ENCODE peak calls at places on chromosomes 13 and 19, in five cellular contexts. One of them, this sample, is unnamed.

GRCh38 chr13:44692173-44692713 is 116.1 kb upstream of the TSC22D1 start:
- DNase-seq in tibial artery: no peak
- DNase-seq in dorsolateral prefrontal cortex: no peak
- DNase-seq in OCI-LY7: no peak
- DNase-seq in HCT116: peak
- DNase-seq in this sample: no peak

GRCh38 chr13:108859202-108860012 is 230.0 kb downstream of the MYO16 start:
- DNase-seq in tibial artery: no peak
- DNase-seq in dorsolateral prefrontal cortex: no peak
- DNase-seq in OCI-LY7: no peak
- DNase-seq in HCT116: no peak
- DNase-seq in this sample: no peak

GRCh38 chr13:100667894-100668293 is 6.7 kb downstream of the TMTC4 start:
- DNase-seq in tibial artery: no peak
- DNase-seq in dorsolateral prefrontal cortex: no peak
- DNase-seq in OCI-LY7: no peak
- DNase-seq in HCT116: no peak
- DNase-seq in this sample: no peak

GRCh38 chr19:16355293-16356043 is 30.8 kb downstream of the KLF2 start:
- DNase-seq in tibial artery: no peak
- DNase-seq in dorsolateral prefrontal cortex: peak
- DNase-seq in OCI-LY7: no peak
- DNase-seq in HCT116: no peak
- DNase-seq in this sample: no peak

GRCh38 chr13:103351035-103351828 is 285.0 kb upstream of the SLC10A2 start:
- DNase-seq in tibial artery: no peak
- DNase-seq in dorsolateral prefrontal cortex: no peak
- DNase-seq in OCI-LY7: no peak
- DNase-seq in HCT116: no peak
- DNase-seq in this sample: peak

GRCh38 chr13:104450006-104450405 is 1383.8 kb upstream of the SLC10A2 start:
- DNase-seq in tibial artery: no peak
- DNase-seq in dorsolateral prefrontal cortex: no peak
- DNase-seq in OCI-LY7: no peak
- DNase-seq in HCT116: no peak
- DNase-seq in this sample: no peak

GRCh38 chr13:93771229-93771628 is 544.6 kb downstream of the GPC6 start:
- DNase-seq in tibial artery: no peak
- DNase-seq in dorsolateral prefrontal cortex: no peak
- DNase-seq in OCI-LY7: no peak
- DNase-seq in HCT116: no peak
- DNase-seq in this sample: no peak

GRCh38 chr13:47211106-47211505 is 314.3 kb upstream of the HTR2A start:
- DNase-seq in tibial artery: no peak
- DNase-seq in dorsolateral prefrontal cortex: no peak
- DNase-seq in OCI-LY7: no peak
- DNase-seq in HCT116: no peak
- DNase-seq in this sample: peak

GRCh38 chr19:2800506-2800905 is 15.2 kb downstream of the THOP1 start:
- DNase-seq in tibial artery: no peak
- DNase-seq in dorsolateral prefrontal cortex: no peak
- DNase-seq in OCI-LY7: no peak
- DNase-seq in HCT116: no peak
- DNase-seq in this sample: no peak

GRCh38 chr13:29551214-29551613 is 44.3 kb downstream of the SLC7A1 start:
- DNase-seq in tibial artery: no peak
- DNase-seq in dorsolateral prefrontal cortex: no peak
- DNase-seq in OCI-LY7: no peak
- DNase-seq in HCT116: no peak
- DNase-seq in this sample: no peak

GRCh38 chr19:1027953-1028902 is 1.8 kb downstream of the CNN2 start:
- DNase-seq in tibial artery: peak
- DNase-seq in dorsolateral prefrontal cortex: no peak
- DNase-seq in OCI-LY7: peak
- DNase-seq in HCT116: peak
- DNase-seq in this sample: peak

GRCh38 chr19:41616785-41617621 is 9.9 kb downstream of the CEACAM4 start:
- DNase-seq in tibial artery: no peak
- DNase-seq in dorsolateral prefrontal cortex: no peak
- DNase-seq in OCI-LY7: peak
- DNase-seq in HCT116: no peak
- DNase-seq in this sample: peak

GRCh38 chr19:55058781-55059610 is 4.0 kb downstream of the RDH13 start:
- DNase-seq in tibial artery: no peak
- DNase-seq in dorsolateral prefrontal cortex: no peak
- DNase-seq in OCI-LY7: peak
- DNase-seq in HCT116: no peak
- DNase-seq in this sample: no peak

GRCh38 chr13:19069684-19070397 is 111.8 kb downstream of the TUBA3C start:
- DNase-seq in tibial artery: no peak
- DNase-seq in dorsolateral prefrontal cortex: no peak
- DNase-seq in OCI-LY7: no peak
- DNase-seq in HCT116: no peak
- DNase-seq in this sample: no peak

DNA sequence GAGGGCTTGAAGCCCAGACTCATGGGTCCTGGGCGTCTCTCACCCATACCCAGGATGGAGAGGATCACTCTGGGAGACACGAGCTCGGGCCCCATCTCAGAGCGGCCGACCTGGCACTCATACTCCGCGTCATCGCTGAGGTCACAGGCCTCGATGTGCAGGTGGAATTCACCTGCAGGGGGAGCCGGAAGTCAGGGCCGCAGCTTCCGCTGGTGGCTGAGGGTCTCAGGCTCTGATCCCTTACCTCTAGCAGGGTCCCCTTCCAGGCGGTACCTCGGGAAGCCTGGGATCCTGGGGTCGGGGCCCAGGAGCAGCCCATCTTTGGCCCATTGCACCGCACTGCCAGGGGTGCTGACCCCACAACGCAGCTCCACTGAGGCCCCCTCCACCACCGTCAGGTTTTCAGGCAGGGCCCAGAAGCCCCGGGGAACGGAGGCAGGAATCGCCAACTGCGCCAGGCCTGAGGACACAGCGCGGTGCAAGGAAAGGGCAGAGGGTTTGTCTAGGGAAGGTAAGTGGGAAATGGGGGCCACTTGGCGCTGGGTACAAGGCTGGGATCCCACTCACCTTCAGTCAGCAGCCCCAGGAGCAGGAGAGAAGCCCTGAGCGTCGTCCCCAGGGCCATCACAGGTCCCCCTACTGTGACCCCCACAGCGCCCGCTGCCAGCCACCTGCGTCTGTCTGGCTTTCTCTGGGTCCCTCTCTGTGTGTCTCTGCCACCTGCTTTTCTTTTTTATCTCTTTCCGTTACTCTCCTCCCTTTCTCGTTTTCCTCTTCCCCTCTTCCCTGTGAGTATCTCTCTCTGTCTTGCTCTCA is 883 bp downstream of the NPHS1 start:
- DNase-seq in tibial artery: no peak
- DNase-seq in dorsolateral prefrontal cortex: no peak
- DNase-seq in OCI-LY7: no peak
- DNase-seq in HCT116: no peak
- DNase-seq in this sample: no peak
- TF ChIP-seq CTCF in tibial artery: no peak
- TF ChIP-seq CTCF in dorsolateral prefrontal cortex: no peak
- TF ChIP-seq CTCF in OCI-LY7: peak
- TF ChIP-seq CTCF in HCT116: peak
- TF ChIP-seq CTCF in this sample: no peak

GRCh38 chr19:48988860-48989259 is 4.2 kb downstream of the GYS1 start:
- DNase-seq in tibial artery: no peak
- DNase-seq in dorsolateral prefrontal cortex: no peak
- DNase-seq in OCI-LY7: no peak
- DNase-seq in HCT116: no peak
- DNase-seq in this sample: no peak
- H3K27ac ChIP-seq in tibial artery: no peak
- H3K27ac ChIP-seq in dorsolateral prefrontal cortex: no peak
- H3K27ac ChIP-seq in OCI-LY7: no peak
- H3K27ac ChIP-seq in HCT116: no peak
- H3K27ac ChIP-seq in this sample: peak

GRCh38 chr19:30666301-30666803 is 294.2 kb downstream of the ZNF536 start:
- DNase-seq in tibial artery: peak
- DNase-seq in dorsolateral prefrontal cortex: no peak
- DNase-seq in OCI-LY7: peak
- DNase-seq in HCT116: no peak
- DNase-seq in this sample: peak

GRCh38 chr19:30667227-30667626 is 295.0 kb downstream of the ZNF536 start:
- DNase-seq in tibial artery: no peak
- DNase-seq in dorsolateral prefrontal cortex: no peak
- DNase-seq in OCI-LY7: no peak
- DNase-seq in HCT116: no peak
- DNase-seq in this sample: no peak

GRCh38 chr19:30662211-30662861 is 290.2 kb downstream of the ZNF536 start:
- DNase-seq in tibial artery: peak
- DNase-seq in dorsolateral prefrontal cortex: no peak
- DNase-seq in OCI-LY7: no peak
- DNase-seq in HCT116: no peak
- DNase-seq in this sample: no peak

GRCh38 chr19:30665449-30665848 is 293.3 kb downstream of the ZNF536 start:
- DNase-seq in tibial artery: no peak
- DNase-seq in dorsolateral prefrontal cortex: no peak
- DNase-seq in OCI-LY7: no peak
- DNase-seq in HCT116: no peak
- DNase-seq in this sample: no peak

GRCh38 chr19:30664358-30665058 is 292.3 kb downstream of the ZNF536 start:
- DNase-seq in tibial artery: no peak
- DNase-seq in dorsolateral prefrontal cortex: peak
- DNase-seq in OCI-LY7: peak
- DNase-seq in HCT116: no peak
- DNase-seq in this sample: no peak
- TF ChIP-seq CTCF in tibial artery: no peak
- TF ChIP-seq CTCF in dorsolateral prefrontal cortex: peak
- TF ChIP-seq CTCF in OCI-LY7: peak
- TF ChIP-seq CTCF in HCT116: peak
- TF ChIP-seq CTCF in this sample: no peak

DNA sequence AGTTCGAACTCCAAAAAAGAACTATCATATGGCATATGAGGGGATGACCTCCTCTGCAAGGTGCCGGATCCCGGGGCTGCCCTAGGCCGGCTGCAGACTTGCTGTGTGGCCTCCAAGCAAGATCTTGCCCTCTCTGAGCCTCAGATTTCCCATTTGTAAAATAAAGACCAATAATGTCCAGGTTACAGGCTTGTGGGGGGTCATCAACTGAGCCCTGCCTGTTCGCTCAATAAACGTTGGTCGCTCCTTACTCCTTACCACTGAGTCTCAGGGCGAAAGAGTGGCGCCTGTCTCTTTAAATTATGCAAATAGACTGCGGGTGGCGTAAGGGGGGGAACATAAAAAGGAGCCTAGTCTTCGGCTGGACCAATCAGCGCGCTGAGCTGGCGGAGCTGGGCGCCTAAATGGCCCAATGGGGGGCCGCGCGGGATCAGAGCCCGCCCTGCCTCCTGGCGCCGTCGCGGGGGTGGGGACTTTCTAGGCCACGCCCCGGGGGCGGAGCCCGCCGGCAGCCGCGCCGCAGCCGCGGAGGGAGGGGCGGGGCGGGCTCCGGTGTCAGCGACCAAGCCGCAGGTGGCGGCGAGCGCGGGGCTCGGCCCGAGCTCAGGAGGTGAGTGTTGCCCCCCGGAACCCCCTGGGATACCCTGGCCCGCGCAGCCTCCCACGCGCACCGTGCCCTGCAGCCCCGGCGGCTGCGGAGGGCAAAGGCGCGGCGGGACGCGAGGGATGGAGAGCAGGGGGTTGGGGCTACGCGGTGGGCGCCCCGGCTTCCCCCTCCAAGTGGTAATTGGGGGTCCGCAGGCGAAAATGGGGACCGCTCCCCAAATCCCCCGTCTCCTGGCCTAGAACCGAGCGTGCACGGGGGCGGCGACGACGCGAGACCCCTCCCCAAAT is 3.8 kb upstream of the FCHO1 start:
- DNase-seq in tibial artery: peak
- DNase-seq in dorsolateral prefrontal cortex: peak
- DNase-seq in OCI-LY7: peak
- DNase-seq in HCT116: peak
- DNase-seq in this sample: peak
- H3K27ac ChIP-seq in tibial artery: no peak
- H3K27ac ChIP-seq in dorsolateral prefrontal cortex: peak
- H3K27ac ChIP-seq in OCI-LY7: peak
- H3K27ac ChIP-seq in HCT116: no peak
- H3K27ac ChIP-seq in this sample: no peak

GRCh38 chr19:9500796-9501195 is 2.4 kb upstream of the ZNF560 start:
- DNase-seq in tibial artery: no peak
- DNase-seq in dorsolateral prefrontal cortex: no peak
- DNase-seq in OCI-LY7: no peak
- DNase-seq in HCT116: no peak
- DNase-seq in this sample: no peak

GRCh38 chr19:9494096-9494495 is 4.3 kb downstream of the ZNF560 start:
- DNase-seq in tibial artery: no peak
- DNase-seq in dorsolateral prefrontal cortex: no peak
- DNase-seq in OCI-LY7: no peak
- DNase-seq in HCT116: no peak
- DNase-seq in this sample: no peak

GRCh38 chr19:9498183-9498902 is at the start of gene ZNF560:
- DNase-seq in tibial artery: no peak
- DNase-seq in dorsolateral prefrontal cortex: no peak
- DNase-seq in OCI-LY7: no peak
- DNase-seq in HCT116: no peak
- DNase-seq in this sample: no peak
- TF ChIP-seq CTCF in tibial artery: no peak
- TF ChIP-seq CTCF in dorsolateral prefrontal cortex: no peak
- TF ChIP-seq CTCF in OCI-LY7: no peak
- TF ChIP-seq CTCF in HCT116: peak
- TF ChIP-seq CTCF in this sample: no peak

DNA sequence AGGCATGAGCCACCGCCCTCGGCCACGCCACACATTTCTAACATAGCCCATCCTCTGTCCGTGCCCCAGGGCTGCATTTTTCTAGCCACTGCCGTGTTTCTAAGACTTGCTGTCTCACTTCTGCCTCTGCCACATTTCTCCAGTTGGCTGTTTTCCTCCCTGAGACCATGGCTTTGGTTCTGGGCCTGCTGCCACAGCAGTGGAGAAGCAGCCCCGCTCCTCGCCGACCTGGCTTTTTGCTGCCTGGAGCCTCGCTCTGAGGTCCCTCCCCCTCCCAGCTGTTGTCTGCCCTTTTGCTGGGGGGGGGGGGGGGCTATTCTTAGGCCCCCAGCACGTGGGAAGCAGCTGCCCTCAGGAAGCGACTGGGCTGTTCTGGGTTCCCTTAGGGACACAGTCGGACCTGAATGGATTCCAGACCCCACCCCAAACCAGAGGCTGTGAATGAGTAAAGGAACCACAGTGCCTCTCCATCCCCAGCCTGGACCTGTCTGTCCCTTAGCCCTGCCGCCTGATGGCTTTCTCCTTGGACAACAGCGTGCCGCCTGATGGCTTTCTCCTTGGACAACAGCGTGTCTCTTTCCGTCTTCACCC is 3.3 kb downstream of the GYS1 start:
- DNase-seq in tibial artery: no peak
- DNase-seq in dorsolateral prefrontal cortex: no peak
- DNase-seq in OCI-LY7: no peak
- DNase-seq in HCT116: no peak
- DNase-seq in this sample: no peak
- H3K27ac ChIP-seq in tibial artery: peak
- H3K27ac ChIP-seq in dorsolateral prefrontal cortex: peak
- H3K27ac ChIP-seq in OCI-LY7: no peak
- H3K27ac ChIP-seq in HCT116: no peak
- H3K27ac ChIP-seq in this sample: peak

GRCh38 chr19:13093407-13094284 is 9.0 kb downstream of the LYL1 start:
- DNase-seq in tibial artery: peak
- DNase-seq in dorsolateral prefrontal cortex: peak
- DNase-seq in OCI-LY7: peak
- DNase-seq in HCT116: peak
- DNase-seq in this sample: peak
- TF ChIP-seq CTCF in tibial artery: peak
- TF ChIP-seq CTCF in dorsolateral prefrontal cortex: peak
- TF ChIP-seq CTCF in OCI-LY7: peak
- TF ChIP-seq CTCF in HCT116: peak
- TF ChIP-seq CTCF in this sample: peak